ENCODE peak calls at places on chromosomes 4 and X, in four cellular contexts. C is H9, H is H1, K is IMR-90. W is an unnamed sample.

GRCh38 chr4:41203841-41204240 is 10.5 kb downstream of the APBB2 start:
- DNase-seq in C (no peak), H (no peak), K (no peak), W (no peak)

GRCh38 chr4:4289575-4289929 is 402 bp downstream of the LYAR start:
- DNase-seq in K (no peak), H (no peak), C (no peak), W (peak)

GRCh38 chr4:5166377-5166776 is 115.1 kb downstream of the STK32B start:
- DNase-seq in C (peak), K (no peak), H (no peak), W (peak)

GRCh38 chrX:37746268-37746931 is 33.5 kb upstream of the CYBB start:
- DNase-seq in K (no peak), C (no peak), H (no peak), W (peak)

GRCh38 chr4:113049421-113050355 is at the start of gene ANK2:
- DNase-seq in C (peak), K (no peak), H (peak), W (peak)

GRCh38 chr4:5110901-5111300 is 59.6 kb downstream of the STK32B start:
- DNase-seq in K (no peak), H (no peak), C (no peak), W (no peak)

GRCh38 chr4:39756159-39756558 is 58.2 kb downstream of the UBE2K start:
- DNase-seq in H (no peak), C (no peak), K (no peak), W (no peak)

GRCh38 chr4:3320361-3321023 is 27.7 kb downstream of the RGS12 start:
- DNase-seq in C (peak), K (no peak), H (no peak), W (no peak)

GRCh38 chrX:13898084-13898483 is 81.2 kb upstream of the GPM6B start:
- DNase-seq in K (peak), C (no peak), H (no peak), W (peak)

GRCh38 chr4:102578819-102579218 is 77.7 kb downstream of the NFKB1 start:
- DNase-seq in K (no peak), C (peak), H (peak), W (peak)

GRCh38 chrX:18896680-18897544 is 87.0 kb downstream of the PHKA2 start:
- DNase-seq in C (peak), K (no peak), H (no peak), W (no peak)

GRCh38 chrX:120761810-120762209 is 113.9 kb downstream of the CT47B1 start:
- DNase-seq in K (peak), H (no peak), C (no peak), W (no peak)

GRCh38 chr4:121154103-121154515 is 10.0 kb downstream of the TNIP3 start:
- DNase-seq in K (no peak), C (no peak), H (no peak), W (no peak)

GRCh38 chr4:141132689-141133145 is 552 bp downstream of the RNF150 start:
- DNase-seq in H (no peak), K (peak), C (peak), W (peak)

GRCh38 chrX:17591741-17592110 is 145.6 kb upstream of the SCML1 start:
- DNase-seq in H (no peak), C (no peak), K (peak), W (no peak)

GRCh38 chr4:8353912-8354453 is 84.4 kb downstream of the HTRA3 start:
- DNase-seq in C (no peak), K (peak), H (no peak), W (no peak)

GRCh38 chr4:156956947-156957346 is 14.7 kb downstream of the PDGFC start:
- DNase-seq in K (no peak), H (no peak), C (no peak), W (no peak)
- H3K56ac ChIP-seq in K (no peak), H (no peak), C (no peak), W (no peak)

DNA sequence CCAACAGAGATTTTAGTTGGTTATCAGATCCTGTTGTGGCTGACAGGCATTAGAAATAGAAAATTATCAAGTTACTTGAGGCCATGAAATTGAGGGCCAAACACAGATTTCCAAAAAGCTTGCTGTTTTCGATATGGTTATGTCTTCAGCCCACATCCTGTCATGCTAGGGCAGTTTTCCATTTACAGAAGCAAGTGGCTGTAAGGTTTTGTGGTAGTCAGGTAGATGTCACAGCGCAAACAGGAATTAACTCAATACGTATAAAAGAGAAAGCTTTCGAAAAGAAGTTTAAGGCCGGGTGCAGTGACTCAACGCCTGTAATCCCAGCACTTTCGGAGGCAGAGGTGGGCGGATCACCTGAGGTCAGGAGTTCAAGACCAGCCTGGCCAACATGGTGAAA is 104.6 kb downstream of the DMD start:
- DNase-seq in C (no peak), K (no peak), H (no peak), W (no peak)
- H3K56ac ChIP-seq in C (no peak), K (no peak), H (no peak), W (no peak)

DNA sequence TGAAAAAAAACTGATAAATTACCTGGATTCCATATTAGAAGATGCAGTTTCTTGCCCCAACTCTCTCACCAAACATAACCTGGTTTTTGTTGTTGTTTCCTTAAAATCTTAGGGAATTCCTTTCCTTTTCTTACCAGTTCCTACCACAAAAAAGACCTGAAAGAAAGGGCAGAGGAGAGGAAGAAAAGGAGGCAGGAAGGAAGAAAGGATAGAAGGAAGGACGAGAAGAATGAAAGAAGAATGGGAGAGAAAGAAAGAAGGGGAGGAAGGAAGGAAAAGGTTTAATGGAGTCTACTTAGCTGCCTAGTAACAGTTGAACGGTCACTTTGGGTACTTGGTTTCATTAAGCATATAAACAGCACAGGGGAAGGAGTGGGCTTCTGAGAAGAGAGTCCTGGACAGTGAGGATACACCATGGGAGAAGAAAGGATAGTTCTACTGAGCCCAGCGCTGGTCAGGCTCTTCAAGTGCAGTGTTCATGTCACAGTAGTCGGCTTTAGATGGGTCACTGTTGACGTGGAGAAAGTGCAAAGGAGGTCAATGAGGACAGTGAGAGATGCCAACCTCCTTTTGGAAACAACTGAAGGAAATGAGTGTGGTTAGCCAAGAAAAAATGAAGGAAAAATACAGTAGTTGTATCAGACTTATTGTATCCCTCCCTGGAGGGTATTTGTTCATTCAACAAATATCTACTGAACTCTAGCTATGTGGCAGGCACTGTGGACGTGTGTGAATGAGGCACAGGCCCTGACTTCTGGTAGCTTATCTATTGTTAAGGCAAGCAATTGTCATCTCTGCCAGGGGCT is 1.1 kb upstream of the CHIC2 start:
- DNase-seq in K (no peak), C (no peak), H (no peak), W (peak)
- H3K56ac ChIP-seq in K (peak), C (no peak), H (no peak), W (peak)

GRCh38 chr4:188305690-188306089 is 166.4 kb downstream of the TRIML1 start:
- DNase-seq in H (no peak), C (no peak), K (no peak), W (peak)

GRCh38 chr4:188308142-188308541 is 168.9 kb downstream of the TRIML1 start:
- DNase-seq in C (no peak), K (no peak), H (no peak), W (no peak)

GRCh38 chr4:188307591-188307990 is 168.3 kb downstream of the TRIML1 start:
- DNase-seq in C (no peak), K (no peak), H (no peak), W (no peak)
- H3K56ac ChIP-seq in C (no peak), K (no peak), H (no peak), W (no peak)

DNA sequence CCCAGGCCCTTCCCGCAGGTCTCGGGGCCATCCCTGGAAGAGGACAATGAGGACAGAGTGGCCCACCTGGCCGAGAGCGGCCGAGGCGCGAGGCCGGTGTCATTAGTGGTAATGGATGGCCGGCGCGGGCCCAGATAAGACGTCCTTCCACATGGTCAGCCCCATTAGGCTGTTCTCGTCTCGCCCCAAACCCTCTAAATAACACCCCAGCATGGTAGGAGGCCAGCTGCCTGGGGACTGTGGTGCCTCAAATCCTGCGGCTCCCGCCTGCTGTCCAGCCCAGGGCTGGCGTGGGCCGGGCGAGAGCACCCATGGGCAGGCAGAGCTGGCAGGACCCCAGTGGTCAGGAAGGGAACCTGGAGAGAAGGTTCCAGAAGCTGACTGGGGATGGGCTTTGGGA is 121.7 kb downstream of the FAM53A start:
- DNase-seq in K (no peak), C (no peak), H (no peak), W (no peak)
- H3K56ac ChIP-seq in K (no peak), C (no peak), H (no peak), W (no peak)

GRCh38 chr4:145498430-145498829 is 16.8 kb downstream of the SMAD1 start:
- DNase-seq in H (no peak), K (no peak), C (no peak), W (no peak)
- H3K56ac ChIP-seq in H (no peak), K (no peak), C (no peak), W (no peak)

GRCh38 chr4:52095374-52095773 is 44.3 kb downstream of the SPATA18 start:
- DNase-seq in K (no peak), C (no peak), H (no peak), W (no peak)
- H3K56ac ChIP-seq in K (no peak), C (no peak), H (no peak), W (no peak)